ENCODE peak calls at places on chromosome 12, in four cellular contexts. Y, K, V and X are unnamed samples.

GRCh38 chr12:103620395-103620794 is 33.3 kb downstream of the STAB2 start:
- DNase-seq in Y (no peak), K (no peak), V (no peak), X (no peak)

GRCh38 chr12:115440438-115440837 is 756.5 kb upstream of the TBX3 start:
- DNase-seq in Y (no peak), K (no peak), V (peak; percentile 61), X (no peak)

GRCh38 chr12:67991158-67991557 is 1.9 kb downstream of the IFNG-AS1 start:
- DNase-seq in Y (no peak), K (no peak), V (no peak), X (no peak)

GRCh38 chr12:65121049-65121955 is at the start of gene WIF1:
- DNase-seq in Y (no peak), K (peak; percentile 86), V (no peak), X (no peak)

GRCh38 chr12:49219417-49220026 is 30.6 kb upstream of the TUBA1A start:
- DNase-seq in Y (no peak), K (no peak), V (no peak), X (no peak)

GRCh38 chr12:116943419-116944372 is 32.9 kb downstream of the FBXW8 start:
- DNase-seq in Y (no peak), K (no peak), V (no peak), X (no peak)

GRCh38 chr12:14993537-14994266 is 20.9 kb downstream of the PDE6H start:
- DNase-seq in Y (no peak), K (no peak), V (peak; percentile 68), X (no peak)

GRCh38 chr12:31353730-31354708 is 28.1 kb upstream of the SINHCAF start:
- DNase-seq in Y (no peak), K (no peak), V (no peak), X (no peak)

DNA sequence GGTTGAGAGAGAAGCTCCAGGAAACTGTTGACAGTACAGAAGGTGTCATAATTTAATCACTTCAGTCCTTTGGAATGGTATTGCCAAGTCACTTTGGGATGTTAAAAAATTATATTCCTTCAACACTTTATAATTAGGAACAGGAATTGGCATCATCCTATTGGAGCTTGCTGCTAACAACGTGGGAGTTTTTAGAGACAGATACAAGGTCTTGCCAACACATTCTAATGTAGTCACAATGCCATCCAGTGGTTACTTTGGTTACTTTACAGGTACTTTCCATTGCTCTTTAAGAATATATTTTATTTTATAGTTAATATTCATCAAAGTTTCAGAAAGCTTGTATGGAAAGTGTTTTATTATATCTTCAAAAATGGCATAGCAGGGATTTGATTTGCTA is 310.1 kb downstream of the SYT1 start:
- DNase-seq in Y (no peak), K (no peak), V (peak; percentile 88), X (no peak)
- TF ChIP-seq CTCF in Y (peak; percentile 46), K (no peak), V (peak; percentile 52), X (peak; percentile 53)

GRCh38 chr12:94247256-94247655 is 98.9 kb downstream of the PLXNC1 start:
- DNase-seq in Y (no peak), K (no peak), V (no peak), X (no peak)
- TF ChIP-seq CTCF in Y (no peak), K (no peak), V (no peak), X (no peak)

DNA sequence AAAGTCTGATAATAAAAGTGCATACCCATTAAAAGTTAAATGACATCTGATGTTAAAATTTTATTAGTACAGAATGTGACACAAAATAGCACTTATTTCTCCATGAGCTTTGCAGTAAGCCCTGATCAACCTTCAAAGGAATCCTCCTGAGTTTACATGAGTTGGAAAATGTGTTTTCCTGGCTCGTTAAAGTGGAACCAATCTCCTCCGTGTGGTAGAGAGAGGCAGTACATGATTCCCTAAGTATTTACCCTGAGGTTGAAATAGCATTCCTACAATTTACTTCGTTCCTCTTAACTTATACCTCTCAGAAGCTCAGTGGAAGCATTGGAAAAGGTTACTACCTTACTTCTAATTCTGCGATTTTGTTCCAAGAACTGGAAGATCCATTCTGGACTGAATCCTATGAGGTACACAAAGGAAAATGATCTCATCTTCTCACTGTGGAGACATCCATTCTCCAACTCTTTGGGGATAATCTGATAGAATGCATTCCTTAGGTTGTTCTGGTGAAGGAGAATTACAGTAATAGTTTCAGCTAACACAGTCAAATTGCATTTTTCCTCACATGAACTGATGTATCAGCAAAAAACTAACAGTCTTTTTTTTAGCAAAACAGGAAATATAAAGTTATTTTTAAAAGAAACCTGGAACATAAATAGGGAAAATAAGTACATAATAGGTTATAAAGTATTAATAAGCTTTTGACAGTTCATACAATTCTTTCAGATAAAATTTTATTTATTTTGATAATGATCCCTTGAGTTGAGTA is 475.6 kb downstream of the PDZRN4 start:
- DNase-seq in Y (no peak), K (no peak), V (no peak), X (no peak)
- TF ChIP-seq CTCF in Y (peak; percentile 61), K (no peak), V (no peak), X (peak; percentile 76)

DNA sequence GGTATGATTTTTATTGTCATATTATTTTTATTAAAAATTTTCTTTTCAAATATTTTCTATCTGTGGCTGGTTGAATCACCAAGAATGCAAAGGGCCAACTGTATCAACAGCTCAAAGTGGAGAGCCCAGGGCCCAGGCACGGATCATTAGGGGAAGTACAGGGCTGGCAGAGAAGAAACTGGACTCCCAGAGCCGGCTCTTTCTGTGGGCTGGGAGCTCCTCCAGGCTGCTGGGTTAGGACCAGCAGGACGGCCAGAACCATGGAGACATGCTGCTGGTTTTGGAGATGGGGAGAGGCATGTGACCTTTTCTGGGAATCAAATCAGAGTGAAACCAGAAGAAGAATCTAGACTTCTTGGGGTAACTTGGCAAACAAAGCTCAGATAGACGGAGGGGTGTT is 220.5 kb downstream of the CACNA1C start:
- DNase-seq in Y (no peak), K (no peak), V (peak; percentile 90), X (no peak)
- TF ChIP-seq CTCF in Y (peak; percentile 55), K (no peak), V (peak; percentile 69), X (no peak)

GRCh38 chr12:94140556-94140955 is 7.8 kb upstream of the PLXNC1 start:
- DNase-seq in Y (no peak), K (no peak), V (no peak), X (no peak)
- TF ChIP-seq CTCF in Y (peak; percentile 50), K (no peak), V (no peak), X (peak; percentile 63)

GRCh38 chr12:51895378-51896135 is 7.7 kb downstream of the ANKRD33 start:
- DNase-seq in Y (no peak), K (peak; percentile 75), V (no peak), X (no peak)

GRCh38 chr12:51893786-51894185 is 5.9 kb downstream of the ANKRD33 start:
- DNase-seq in Y (no peak), K (peak; percentile 36), V (no peak), X (no peak)

GRCh38 chr12:51897181-51897580 is 9.3 kb downstream of the ANKRD33 start:
- DNase-seq in Y (no peak), K (peak; percentile 85), V (peak; percentile 70), X (no peak)

GRCh38 chr12:51898506-51898905 is 8.8 kb upstream of the ACVRL1 start:
- DNase-seq in Y (no peak), K (no peak), V (no peak), X (no peak)

GRCh38 chr12:51896236-51896635 is 8.3 kb downstream of the ANKRD33 start:
- DNase-seq in Y (no peak), K (peak; percentile 60), V (no peak), X (no peak)
- TF ChIP-seq CTCF in Y (no peak), K (no peak), V (no peak), X (no peak)

DNA sequence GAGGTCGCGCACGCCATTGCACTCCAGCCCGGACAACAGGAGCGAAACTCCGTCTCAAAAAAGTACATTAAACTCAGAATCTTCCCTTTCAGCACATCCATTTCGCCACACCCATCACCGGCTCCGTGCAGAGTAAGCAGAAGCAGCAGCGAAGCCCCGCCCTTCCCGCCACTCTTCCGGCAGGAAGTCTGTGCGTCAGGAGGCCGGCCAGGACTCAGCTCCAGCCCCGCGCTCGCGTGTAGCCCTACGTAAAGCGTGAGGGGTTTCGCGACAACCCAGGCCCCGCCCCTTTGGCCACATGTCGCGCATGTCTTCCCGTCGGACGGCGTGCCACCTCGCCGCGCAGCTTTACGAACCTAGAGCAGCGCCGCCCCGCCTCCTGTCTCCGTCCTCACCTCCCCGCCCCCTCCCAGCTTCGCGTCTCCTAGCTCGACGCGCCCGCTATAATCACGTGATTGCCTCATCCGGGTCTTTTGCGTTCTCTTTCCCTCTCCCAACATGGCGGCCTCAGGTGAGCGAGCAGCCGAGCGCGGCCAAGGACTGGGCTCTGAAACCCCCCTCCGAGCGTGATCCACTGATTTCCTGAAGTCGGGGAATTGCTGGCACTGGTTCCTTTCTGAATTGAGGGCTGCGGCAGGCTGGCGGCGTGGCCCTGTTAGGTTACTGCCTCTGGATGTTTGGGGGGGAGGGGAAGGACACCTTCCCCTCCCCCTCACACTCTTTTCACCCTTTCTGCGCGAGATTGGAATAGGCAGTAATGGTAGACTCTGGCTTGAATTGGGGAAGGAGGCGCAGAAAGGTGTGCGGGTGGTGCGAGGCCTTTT is at the start of gene EIF4B:
- DNase-seq in Y (peak; percentile 99), K (peak; percentile 100), V (peak; percentile 99), X (peak; percentile 99)
- TF ChIP-seq CTCF in Y (no peak), K (no peak), V (no peak), X (no peak)

GRCh38 chr12:46354111-46354798 is 18.3 kb downstream of the SLC38A2 start:
- DNase-seq in Y (no peak), K (no peak), V (no peak), X (no peak)
- TF ChIP-seq CTCF in Y (no peak), K (no peak), V (no peak), X (no peak)